ENCODE peak calls at places on chromosomes 6 and 20, in six cellular contexts. Z is mesendoderm, F is IMR-90, M is neuronal stem cell, X is trophoblast cell, P is mesenchymal stem cell. B is an unnamed sample.

GRCh38 chr6:15148356-15149058 is 97.4 kb upstream of the JARID2 start:
- DNase-seq in P (peak; percentile 43), X (no peak), M (no peak), Z (peak; percentile 48), F (peak; percentile 90), B (peak; percentile 34)

GRCh38 chr6:62904687-62905086 is 306.6 kb upstream of the FKBP1C start:
- DNase-seq in Z (peak; percentile 20), X (no peak), M (no peak), F (no peak), P (no peak), B (peak; percentile 50)

GRCh38 chr6:5529733-5530132 is 268.4 kb downstream of the FARS2 start:
- DNase-seq in F (no peak), X (no peak), Z (peak; percentile 25), P (no peak), M (no peak), B (no peak)

GRCh38 chr6:13566500-13566899 is 7.9 kb upstream of the SIRT5 start:
- DNase-seq in M (no peak), F (no peak), Z (no peak), P (no peak), X (no peak), B (no peak)

GRCh38 chr6:37741757-37742400 is 44.2 kb upstream of the MDGA1 start:
- DNase-seq in X (no peak), Z (peak; percentile 71), P (peak; percentile 34), M (peak; percentile 42), F (no peak), B (peak; percentile 56)

GRCh38 chr6:151610336-151610735 is 116.5 kb downstream of the CCDC170 start:
- DNase-seq in F (no peak), Z (no peak), P (no peak), X (no peak), M (no peak), B (no peak)

GRCh38 chr6:157747395-157747794 is 75.7 kb upstream of the SNX9 start:
- DNase-seq in Z (no peak), F (no peak), M (no peak), X (peak; percentile 62), P (no peak), B (no peak)

GRCh38 chr20:36145877-36146707 is 8.4 kb upstream of the EPB41L1 start:
- DNase-seq in M (no peak), P (no peak), X (no peak), Z (no peak), F (peak; percentile 44), B (no peak)

GRCh38 chr6:117346142-117346930 is 79.4 kb downstream of the ROS1 start:
- DNase-seq in F (peak; percentile 28), M (no peak), P (peak; percentile 43), X (peak; percentile 65), Z (peak; percentile 13), B (no peak)

GRCh38 chr6:121668259-121668658 is 232.8 kb downstream of the GJA1 start:
- DNase-seq in P (peak; percentile 34), Z (no peak), M (no peak), X (peak; percentile 83), F (peak; percentile 35), B (no peak)

GRCh38 chr6:456358-456857 is 64.9 kb downstream of the IRF4 start:
- DNase-seq in X (no peak), M (no peak), P (no peak), Z (peak; percentile 81), F (no peak), B (peak; percentile 52)

GRCh38 chr6:146709036-146709622 is 110.4 kb downstream of the ADGB start:
- DNase-seq in M (no peak), F (no peak), Z (no peak), X (no peak), P (no peak), B (no peak)

GRCh38 chr6:159646731-159647130 is 46.3 kb downstream of the SOD2 start:
- DNase-seq in X (no peak), P (peak; percentile 45), F (peak; percentile 55), M (no peak), Z (no peak), B (no peak)

GRCh38 chr6:65289491-65289890 is 417.5 kb downstream of the EYS start:
- DNase-seq in F (peak; percentile 21), X (no peak), Z (peak; percentile 31), P (peak; percentile 3), M (no peak), B (no peak)

GRCh38 chr6:18154507-18155272 is at the start of gene TPMT:
- DNase-seq in X (peak; percentile 28), Z (no peak), M (no peak), P (no peak), F (no peak), B (no peak)

GRCh38 chr20:297925-298754 is 770 bp downstream of the ZCCHC3 start:
- DNase-seq in X (peak; percentile 53), Z (peak; percentile 69), P (peak; percentile 66), F (peak; percentile 71), M (no peak), B (no peak)

GRCh38 chr6:114108119-114109002 is 137.4 kb upstream of the HDAC2 start:
- DNase-seq in M (peak; percentile 53), Z (peak; percentile 83), X (peak; percentile 86), F (peak; percentile 68), P (peak; percentile 73), B (peak; percentile 80)

GRCh38 chr6:15431762-15432495 is 186.1 kb downstream of the JARID2 start:
- DNase-seq in M (no peak), P (peak; percentile 82), Z (peak; percentile 97), F (peak; percentile 59), X (peak; percentile 88), B (peak; percentile 16)

GRCh38 chr6:35017461-35018183 is 123.5 kb downstream of the TCP11 start:
- DNase-seq in P (no peak), F (no peak), X (no peak), Z (no peak), M (no peak), B (no peak)

GRCh38 chr20:14732996-14733395 is 395.6 kb upstream of the FLRT3 start:
- DNase-seq in Z (no peak), X (no peak), M (no peak), F (no peak), P (no peak), B (no peak)

GRCh38 chr6:90643366-90643765 is 56.5 kb upstream of the MAP3K7 start:
- DNase-seq in Z (peak; percentile 24), M (no peak), F (no peak), X (no peak), P (no peak), B (no peak)

GRCh38 chr20:37383229-37383989 is 37.5 kb downstream of the SRC start:
- DNase-seq in Z (no peak), P (no peak), M (no peak), F (peak; percentile 18), X (peak; percentile 26), B (no peak)

GRCh38 chr6:44738652-44739141 is 351.2 kb downstream of the CDC5L start:
- DNase-seq in Z (peak; percentile 49), P (peak; percentile 59), M (no peak), F (peak; percentile 16), X (peak; percentile 78), B (no peak)

GRCh38 chr6:44737829-44738528 is 350.5 kb downstream of the CDC5L start:
- DNase-seq in X (peak; percentile 6), M (no peak), F (no peak), Z (no peak), P (peak; percentile 16), B (no peak)

GRCh38 chr6:44737349-44737748 is 349.8 kb downstream of the CDC5L start:
- DNase-seq in Z (no peak), X (no peak), M (no peak), F (no peak), P (no peak), B (peak; percentile 14)

GRCh38 chr6:44740566-44741120 is 353.1 kb downstream of the CDC5L start:
- DNase-seq in P (no peak), M (no peak), X (no peak), F (no peak), Z (peak; percentile 23), B (no peak)

DNA sequence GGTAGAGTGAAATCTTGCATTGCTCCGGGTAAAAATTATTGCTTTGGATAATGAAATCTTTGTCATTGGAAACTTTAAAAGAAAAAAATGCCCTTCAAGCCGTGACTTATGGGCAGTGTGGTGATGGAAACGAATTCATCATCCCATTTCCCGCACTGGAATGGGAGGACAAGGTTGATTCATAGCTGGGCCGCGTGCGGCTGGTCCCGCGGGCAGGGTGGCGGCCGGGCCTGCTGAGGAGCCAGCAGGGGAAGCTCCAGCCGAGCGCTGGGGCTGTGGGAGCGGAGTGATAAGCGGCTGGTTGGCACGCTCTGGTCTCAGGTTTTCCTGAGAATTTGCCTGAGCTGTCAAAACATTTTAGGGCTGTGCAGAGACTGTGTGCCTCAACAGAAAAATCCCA is 351.7 kb downstream of the CDC5L start:
- DNase-seq in X (peak; percentile 56), M (no peak), Z (no peak), P (peak; percentile 11), F (no peak), B (no peak)
- H2BK120ac ChIP-seq in X (no peak overlapping the region), M (no peak overlapping the region), Z (no peak overlapping the region), P (no peak overlapping the region), F (no peak overlapping the region), B (no peak overlapping the region)

DNA sequence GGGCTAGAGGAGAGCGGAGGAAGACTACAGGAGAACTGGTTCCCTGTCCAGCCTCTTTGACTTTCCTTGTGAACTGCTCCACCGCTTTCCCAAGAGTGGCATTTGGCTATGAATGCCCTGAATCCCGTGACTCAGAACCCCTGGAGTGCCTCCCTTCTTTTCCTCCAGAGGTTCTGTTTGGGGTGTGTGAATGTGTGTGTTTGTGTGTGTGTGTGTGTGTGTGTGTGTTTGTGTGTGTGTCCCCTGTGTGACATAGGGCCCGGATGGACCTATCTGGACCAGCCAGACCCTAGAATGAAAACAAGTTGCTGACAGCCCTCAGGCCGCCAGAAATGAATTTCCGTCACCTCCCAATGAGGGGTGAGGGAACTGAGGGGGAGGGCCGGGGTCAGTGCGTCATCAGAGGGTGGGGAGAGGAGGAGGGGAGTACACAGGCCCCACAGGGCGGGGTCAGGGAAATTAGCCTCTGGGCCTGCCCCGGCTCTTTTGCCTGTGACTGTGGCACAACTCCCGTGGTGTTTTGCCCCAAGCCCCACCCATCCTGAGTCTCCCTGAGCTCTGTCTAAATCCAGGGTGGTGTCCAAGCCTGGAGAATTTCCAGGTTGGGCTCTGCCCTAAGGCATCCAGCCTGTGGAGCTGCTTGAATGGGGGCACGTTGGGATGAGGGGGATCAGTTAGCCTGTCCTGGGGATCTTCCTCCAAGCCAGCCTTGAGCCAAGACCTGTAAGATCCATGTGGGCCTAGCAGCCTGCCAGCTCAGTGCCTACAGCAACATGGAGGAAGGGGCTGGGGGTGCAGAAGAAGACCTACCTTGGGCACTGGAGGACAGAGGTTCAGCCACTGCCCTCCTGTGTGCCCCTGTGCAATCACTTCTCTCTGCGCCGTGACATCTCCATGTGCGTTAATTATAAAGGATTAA is 15.2 kb upstream of the MRPS18A start:
- DNase-seq in F (peak; percentile 83), P (peak; percentile 94), M (peak; percentile 95), Z (peak; percentile 99), X (peak; percentile 83), B (peak; percentile 97)
- H2BK120ac ChIP-seq in F (peak overlapping the region; percentile 80), P (peak overlapping the region; percentile 66), M (no peak overlapping the region), Z (no peak overlapping the region), X (no peak overlapping the region), B (no peak overlapping the region)

GRCh38 chr20:8811801-8812594 is 256.9 kb upstream of the PLCB4 start:
- DNase-seq in Z (peak; percentile 83), F (no peak), X (no peak), M (no peak), P (no peak), B (peak; percentile 44)
- H2BK120ac ChIP-seq in Z (no peak overlapping the region), F (no peak overlapping the region), X (no peak overlapping the region), M (no peak overlapping the region), P (no peak overlapping the region), B (no peak overlapping the region)

DNA sequence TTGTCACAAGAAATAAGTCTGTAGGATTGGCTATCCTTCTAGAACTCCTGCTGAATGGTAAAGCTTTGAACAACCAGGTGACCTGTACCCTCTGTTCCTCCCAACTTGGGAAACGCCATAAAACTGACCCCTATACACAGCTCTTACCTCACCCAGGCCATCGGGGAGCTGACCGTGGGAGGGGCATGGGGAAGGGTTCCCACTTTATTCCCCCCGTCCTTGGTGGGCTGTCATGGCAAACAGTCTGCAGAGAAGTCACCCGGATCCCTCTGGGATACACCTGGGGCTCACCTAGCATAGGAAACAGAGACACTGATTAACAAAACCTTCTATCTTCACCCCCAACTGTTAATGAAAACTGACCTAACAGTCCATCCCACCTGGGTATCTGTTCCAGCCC is 1.8 kb downstream of the FRS3 start:
- DNase-seq in M (no peak), F (no peak), Z (no peak), P (no peak), X (no peak), B (no peak)
- H2BK120ac ChIP-seq in M (no peak overlapping the region), F (no peak overlapping the region), Z (no peak overlapping the region), P (no peak overlapping the region), X (no peak overlapping the region), B (no peak overlapping the region)